ENCODE peak calls at places on chromosomes 7 and 10, in eight cellular contexts. X, J, K, O, T, I, N and R are unnamed samples.
A peak's percentile ranks its signal among the peaks of the same experiment; 100 is the strongest.

GRCh38 chr7:98831641-98832221 is 38.1 kb downstream of the TMEM130 start:
- DNase-seq in N (no peak), I (peak; percentile 40), O (no peak), K (peak; percentile 67), T (peak; percentile 9), X (no peak), J (no peak), R (no peak)

GRCh38 chr7:43609097-43609496 is 26.2 kb downstream of the STK17A start:
- DNase-seq in N (no peak), X (no peak), T (no peak), O (no peak), J (no peak), I (no peak), K (no peak), R (no peak)

GRCh38 chr7:82114237-82114636 is 329.3 kb downstream of the CACNA2D1 start:
- DNase-seq in I (no peak), X (no peak), J (no peak), K (no peak), O (no peak), N (no peak), T (no peak), R (no peak)

GRCh38 chr7:100167912-100168323 is 499 bp downstream of the GAL3ST4 start:
- DNase-seq in I (no peak), J (no peak), X (no peak), K (peak; percentile 23), N (no peak), O (peak; percentile 43), T (no peak), R (no peak)

GRCh38 chr7:7944619-7945282 is 23.8 kb upstream of the GLCCI1 start:
- DNase-seq in N (no peak), T (no peak), X (no peak), O (peak; percentile 51), K (no peak), J (peak; percentile 46), I (peak; percentile 97), R (no peak)

GRCh38 chr7:2813350-2814185 is 30.5 kb downstream of the GNA12 start:
- DNase-seq in K (no peak), O (no peak), I (no peak), J (no peak), T (no peak), N (peak; percentile 33), X (no peak), R (no peak)

GRCh38 chr10:125172694-125173093 is 12.3 kb upstream of the CTBP2 start:
- DNase-seq in T (no peak), X (no peak), J (no peak), N (no peak), K (no peak), I (no peak), O (no peak), R (no peak)

GRCh38 chr10:109780997-109781396 is 142.3 kb downstream of the XPNPEP1 start:
- DNase-seq in T (no peak), I (no peak), O (no peak), J (no peak), N (no peak), X (no peak), K (no peak), R (no peak)

GRCh38 chr10:50552308-50552707 is 71.4 kb downstream of the SGMS1 start:
- DNase-seq in X (peak; percentile 94), N (no peak), O (no peak), I (no peak), T (peak; percentile 80), J (no peak), K (no peak), R (no peak)

GRCh38 chr7:73968511-73968910 is 59.5 kb upstream of the ELN start:
- DNase-seq in N (no peak), X (no peak), K (no peak), I (no peak), T (no peak), J (peak; percentile 2), O (no peak), R (no peak)

GRCh38 chr7:23472046-23472445 is 1.8 kb upstream of the IGF2BP3 start:
- DNase-seq in T (no peak), X (no peak), O (no peak), N (no peak), J (no peak), K (peak; percentile 68), I (peak; percentile 55), R (no peak)

GRCh38 chr7:92403760-92404074 is 43.6 kb upstream of the GATAD1 start:
- DNase-seq in J (no peak), T (no peak), K (peak; percentile 19), N (no peak), X (no peak), I (no peak), O (no peak), R (no peak)

GRCh38 chr7:92409357-92409756 is 37.9 kb upstream of the GATAD1 start:
- DNase-seq in X (no peak), K (no peak), I (no peak), N (no peak), O (no peak), T (no peak), J (no peak), R (no peak)

GRCh38 chr7:92400013-92400412 is 47.3 kb upstream of the GATAD1 start:
- DNase-seq in N (no peak), T (no peak), O (no peak), K (no peak), X (no peak), J (no peak), I (no peak), R (no peak)

GRCh38 chr7:92402920-92403759 is 44.1 kb upstream of the GATAD1 start:
- DNase-seq in I (no peak), X (no peak), J (no peak), T (peak; percentile 65), N (no peak), O (no peak), K (no peak), R (no peak)

GRCh38 chr7:92404170-92404614 is 43.1 kb upstream of the GATAD1 start:
- DNase-seq in N (no peak), X (no peak), I (no peak), O (no peak), T (no peak), J (no peak), K (peak; percentile 89), R (no peak)
- TF ChIP-seq CTCF in N (no peak), X (no peak), I (no peak), O (no peak), T (peak; percentile 33), J (no peak), K (peak; percentile 22), R (no peak)

GRCh38 chr7:132578826-132579225 is 2.6 kb upstream of the PLXNA4 start:
- DNase-seq in T (no peak), I (no peak), K (no peak), X (no peak), N (no peak), J (no peak), O (no peak), R (no peak)

GRCh38 chr7:132575987-132576722 is at the start of gene PLXNA4:
- DNase-seq in T (no peak), O (peak; percentile 26), J (peak; percentile 73), I (no peak), X (no peak), K (no peak), N (peak; percentile 37), R (no peak)

GRCh38 chr7:132576723-132577089 is 436 bp upstream of the PLXNA4 start:
- DNase-seq in T (no peak), O (peak; percentile 21), K (no peak), X (no peak), I (no peak), J (no peak), N (peak; percentile 30), R (no peak)

GRCh38 chr7:132578050-132578370 is 1.7 kb upstream of the PLXNA4 start:
- DNase-seq in I (no peak), O (no peak), J (no peak), X (no peak), K (no peak), T (no peak), N (no peak), R (no peak)

DNA sequence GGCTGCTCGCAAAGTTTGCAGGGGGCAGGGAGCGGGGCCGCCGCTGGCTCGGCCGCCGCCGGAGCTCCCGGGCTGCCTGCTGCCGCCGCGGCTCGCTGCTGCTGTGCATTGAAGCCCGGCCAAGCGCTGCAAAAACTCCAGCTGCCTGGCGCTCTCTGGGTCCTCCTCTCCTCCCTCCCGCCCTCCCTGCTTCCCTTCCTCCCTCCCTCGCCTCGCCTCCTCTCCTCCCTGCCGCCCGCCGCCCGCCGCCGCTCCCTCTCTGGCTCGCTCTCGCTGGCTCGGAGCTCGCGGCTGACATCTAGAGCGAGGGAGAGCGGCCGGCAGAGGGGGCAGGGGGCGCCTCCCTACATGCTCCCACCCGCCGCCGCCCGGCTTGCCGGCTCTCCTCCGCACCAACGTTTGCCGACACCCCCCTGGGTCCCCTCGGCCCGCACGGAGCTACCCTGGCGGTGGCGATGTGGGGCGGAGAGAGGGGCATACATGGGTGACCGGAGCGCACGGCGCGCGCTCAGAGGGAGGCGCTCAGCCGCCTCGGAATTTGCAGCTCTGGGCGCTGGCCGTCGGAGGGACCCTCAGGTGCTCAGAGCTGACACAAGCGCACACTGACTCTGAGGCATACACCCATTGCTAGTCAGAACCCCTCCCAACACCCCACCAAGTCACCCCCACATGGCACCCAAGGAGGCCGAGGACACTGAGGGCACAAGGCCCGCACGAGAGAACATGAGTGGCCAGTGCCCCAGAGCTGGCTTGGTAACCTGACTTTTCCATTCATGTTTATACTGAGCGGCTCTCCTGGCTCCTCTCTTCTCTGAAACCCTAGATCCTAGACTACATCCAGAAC is 1.2 kb upstream of the PLXNA4 start:
- DNase-seq in K (peak; percentile 44), T (no peak), X (no peak), J (peak; percentile 93), I (no peak), N (peak; percentile 85), O (peak; percentile 41), R (peak; percentile 54)
- TF ChIP-seq CTCF in K (no peak), T (no peak), X (no peak), J (no peak), I (no peak), N (no peak), O (no peak), R (peak; percentile 31)

GRCh38 chr7:128430207-128430606 is 20.4 kb upstream of the IMPDH1 start:
- DNase-seq in T (no peak), J (no peak), O (no peak), K (no peak), X (no peak), N (no peak), I (no peak), R (no peak)
- TF ChIP-seq CTCF in T (no peak), J (no peak), O (no peak), K (no peak), X (no peak), N (no peak), I (no peak), R (no peak)

DNA sequence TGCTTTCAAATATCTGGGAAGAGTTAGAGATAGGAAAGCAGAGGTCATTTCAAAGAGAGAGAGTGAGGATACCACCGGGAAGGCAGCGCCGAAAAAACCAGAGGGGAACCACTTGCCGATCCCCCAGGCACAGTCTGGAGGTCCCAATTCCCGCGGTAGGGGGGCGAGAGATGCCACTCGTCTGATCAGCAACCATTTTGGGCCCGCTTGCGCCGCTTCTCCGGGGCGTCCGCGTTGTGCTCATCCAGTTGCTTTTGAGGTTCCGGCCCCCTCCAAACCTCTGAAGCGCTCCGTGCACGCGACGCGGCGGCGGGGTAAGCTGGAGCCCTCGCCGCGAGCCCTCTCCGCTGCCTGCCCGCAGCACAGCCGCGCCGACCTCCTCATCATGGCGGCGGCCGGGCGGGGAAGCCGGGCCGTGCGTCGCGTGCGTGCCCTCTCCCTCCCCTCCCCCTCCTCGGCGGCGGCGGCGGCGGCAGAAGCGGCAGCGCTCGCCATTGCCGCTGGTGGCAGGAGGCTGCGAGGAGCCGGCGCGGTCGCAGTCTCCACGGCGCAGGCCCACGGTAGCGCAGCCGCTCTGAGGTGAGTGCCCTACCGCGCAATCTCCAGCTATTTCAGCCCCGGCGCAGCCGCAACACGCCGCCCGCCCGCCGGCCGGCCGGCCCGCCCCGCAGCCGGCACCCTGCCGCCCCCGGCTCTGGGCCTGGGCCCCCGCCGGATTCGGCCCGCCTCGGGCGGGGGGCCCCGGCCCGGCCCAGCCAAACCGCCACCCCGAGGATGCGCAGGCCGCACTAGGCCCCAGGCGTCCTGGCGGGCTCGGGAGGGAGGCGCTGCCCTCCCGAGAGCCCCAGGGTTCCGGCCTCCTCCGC is at the start of gene NRF1:
- DNase-seq in O (peak; percentile 91), I (peak; percentile 96), J (peak; percentile 97), T (peak; percentile 85), X (peak; percentile 72), K (peak; percentile 98), N (peak; percentile 89), R (peak; percentile 73)
- TF ChIP-seq CTCF in O (no peak), I (no peak), J (peak; percentile 1), T (no peak), X (no peak), K (no peak), N (no peak), R (no peak)